ENCODE peak calls at places on chromosome 14, in six cellular contexts. J is NCI-H2029, P is dermis microvascular lymphatic vessel endothelial cell, G is T47D, R is type B pancreatic cell, F is neural progenitor cell. I is an unnamed sample.

GRCh38 chr14:61456720-61457119 is 135.3 kb downstream of the PRKCH start:
- DNase-seq in J (peak), P (peak), G (peak), R (no peak), F (peak), I (no peak)

GRCh38 chr14:23008836-23009235 is 1.1 kb downstream of the C14orf93 start:
- DNase-seq in J (peak), P (no peak), G (no peak), R (no peak), F (no peak), I (peak)

GRCh38 chr14:90717916-90718315 is 98.3 kb downstream of the TTC7B start:
- DNase-seq in J (no peak), P (no peak), G (no peak), R (no peak), F (no peak), I (no peak)

GRCh38 chr14:99476864-99477263 is 3.8 kb downstream of the SETD3 start:
- DNase-seq in J (no peak), P (no peak), G (no peak), R (no peak), F (no peak), I (no peak)

GRCh38 chr14:21086908-21087293 is 11.6 kb downstream of the ZNF219 start:
- DNase-seq in J (no peak), P (no peak), G (no peak), R (no peak), F (no peak), I (no peak)

GRCh38 chr14:35600253-35600652 is 66.3 kb downstream of the INSM2 start:
- DNase-seq in J (no peak), P (no peak), G (no peak), R (no peak), F (no peak), I (no peak)

GRCh38 chr14:98133806-98134205 is 1138.2 kb downstream of the BCL11B start:
- DNase-seq in J (no peak), P (no peak), G (no peak), R (no peak), F (no peak), I (no peak)

GRCh38 chr14:28754209-28754985 is 12.2 kb upstream of the FOXG1 start:
- DNase-seq in J (peak), P (no peak), G (peak), R (no peak), F (peak), I (peak)

GRCh38 chr14:34699873-34700621 is 14.3 kb downstream of the CFL2 start:
- DNase-seq in J (peak), P (peak), G (no peak), R (no peak), F (no peak), I (peak)

GRCh38 chr14:64594438-64594837 is 44.7 kb downstream of the PPP1R36 start:
- DNase-seq in J (no peak), P (no peak), G (no peak), R (no peak), F (no peak), I (no peak)

GRCh38 chr14:105143451-105144230 is 24.9 kb downstream of the JAG2 start:
- DNase-seq in J (no peak), P (no peak), G (no peak), R (no peak), F (no peak), I (no peak)

GRCh38 chr14:91140672-91141071 is 26.8 kb downstream of the DGLUCY start:
- DNase-seq in J (no peak), P (peak), G (peak), R (no peak), F (peak), I (no peak)

GRCh38 chr14:76908834-76909233 is 82.6 kb downstream of the LRRC74A start:
- DNase-seq in J (no peak), P (no peak), G (no peak), R (no peak), F (no peak), I (no peak)

GRCh38 chr14:94770815-94771190 is 890 bp upstream of the GSC start:
- DNase-seq in J (no peak), P (no peak), G (no peak), R (no peak), F (peak), I (no peak)

GRCh38 chr14:93332032-93332852 is 594 bp downstream of the BTBD7 start:
- DNase-seq in J (no peak), P (peak), G (peak), R (peak), F (peak), I (no peak)

GRCh38 chr14:73778736-73779135 is 64.6 kb upstream of the PNMA1 start:
- DNase-seq in J (no peak), P (no peak), G (no peak), R (no peak), F (no peak), I (no peak)

GRCh38 chr14:32933623-32933942 is 5.1 kb upstream of the NPAS3 start:
- DNase-seq in J (peak), P (no peak), G (peak), R (no peak), F (peak), I (no peak)

GRCh38 chr14:100779691-100780080 is 46.2 kb upstream of the MEG3 start:
- DNase-seq in J (no peak), P (no peak), G (no peak), R (no peak), F (no peak), I (no peak)

GRCh38 chr14:77278461-77279230 is 7.6 kb upstream of the NGB start:
- DNase-seq in J (no peak), P (no peak), G (no peak), R (no peak), F (no peak), I (no peak)

GRCh38 chr14:76883437-76883836 is 57.2 kb downstream of the LRRC74A start:
- DNase-seq in J (no peak), P (no peak), G (no peak), R (no peak), F (no peak), I (no peak)

I was measured in LNCaP clone FGC.